ENCODE peak calls at places on chromosomes 6 and 20, in seven cellular contexts. B, R, V, T, O, C and Q are unnamed samples.

GRCh38 chr6:114419175-114419574 is 76.4 kb upstream of the HS3ST5 start:
- DNase-seq in B (no peak), R (no peak), V (no peak), T (no peak), O (no peak), C (no peak), Q (no peak)

GRCh38 chr6:166440729-166441128 is 58.0 kb upstream of the MPC1 start:
- DNase-seq in B (no peak), R (no peak), V (no peak), T (no peak), O (no peak), C (no peak), Q (no peak)

GRCh38 chr6:101013612-101014195 is 132.6 kb upstream of the ASCC3 start:
- DNase-seq in B (no peak), R (no peak), V (no peak), T (no peak), O (no peak), C (no peak), Q (peak; percentile 38)

GRCh38 chr6:34423254-34423653 is 2.6 kb downstream of the RPS10 start:
- DNase-seq in B (no peak), R (no peak), V (no peak), T (no peak), O (no peak), C (peak; percentile 54), Q (peak; percentile 24)

GRCh38 chr6:125910518-125910917 is 46.1 kb upstream of the HINT3 start:
- DNase-seq in B (no peak), R (peak; percentile 41), V (no peak), T (no peak), O (no peak), C (peak; percentile 76), Q (peak; percentile 79)

GRCh38 chr6:23533954-23534725 is 591.9 kb upstream of the NRSN1 start:
- DNase-seq in B (no peak), R (no peak), V (no peak), T (no peak), O (no peak), C (no peak), Q (peak; percentile 78)

GRCh38 chr6:157714153-157714490 is 108.9 kb upstream of the SNX9 start:
- DNase-seq in B (no peak), R (peak; percentile 97), V (no peak), T (no peak), O (no peak), C (peak; percentile 52), Q (no peak)

GRCh38 chr20:52379723-52380336 is 188.3 kb upstream of the ZFP64 start:
- DNase-seq in B (peak; percentile 27), R (peak; percentile 15), V (peak; percentile 52), T (no peak), O (peak; percentile 68), C (peak; percentile 17), Q (peak; percentile 36)

GRCh38 chr20:20230741-20231140 is 137.2 kb upstream of the INSM1 start:
- DNase-seq in B (no peak), R (no peak), V (no peak), T (no peak), O (no peak), C (no peak), Q (no peak)

GRCh38 chr6:16239798-16240123 is 1.4 kb downstream of the GMPR start:
- DNase-seq in B (no peak), R (peak; percentile 71), V (no peak), T (peak; percentile 86), O (no peak), C (peak; percentile 49), Q (peak; percentile 18)

GRCh38 chr20:19241440-19241839 is 29.0 kb downstream of the SLC24A3 start:
- DNase-seq in B (no peak), R (no peak), V (no peak), T (no peak), O (no peak), C (no peak), Q (no peak)

GRCh38 chr20:53647286-53647821 is 53.7 kb upstream of the ZNF217 start:
- DNase-seq in B (no peak), R (no peak), V (no peak), T (no peak), O (no peak), C (no peak), Q (no peak)

GRCh38 chr6:8983202-8983688 is 547.9 kb upstream of the SLC35B3 start:
- DNase-seq in B (peak; percentile 65), R (peak; percentile 58), V (peak; percentile 60), T (peak; percentile 61), O (peak; percentile 84), C (peak; percentile 53), Q (peak; percentile 65)

GRCh38 chr6:105051941-105052471 is 95.1 kb downstream of the LIN28B start:
- DNase-seq in B (peak; percentile 24), R (peak; percentile 25), V (no peak), T (no peak), O (no peak), C (peak; percentile 10), Q (peak; percentile 52)

GRCh38 chr6:36963451-36964290 is 9.1 kb downstream of the PI16 start:
- DNase-seq in B (no peak), R (no peak), V (peak; percentile 69), T (no peak), O (peak; percentile 84), C (no peak), Q (peak; percentile 47)

GRCh38 chr20:24350923-24351368 is 118.5 kb upstream of the SYNDIG1 start:
- DNase-seq in B (no peak), R (peak; percentile 63), V (no peak), T (no peak), O (no peak), C (no peak), Q (peak; percentile 13)

GRCh38 chr20:57650266-57650665 is 30.0 kb upstream of the ZBP1 start:
- DNase-seq in B (no peak), R (no peak), V (peak; percentile 11), T (no peak), O (peak; percentile 54), C (no peak), Q (no peak)

GRCh38 chr6:135087803-135088202 is 33.2 kb upstream of the HBS1L start:
- DNase-seq in B (no peak), R (no peak), V (no peak), T (no peak), O (no peak), C (no peak), Q (no peak)
- H3K4me3 ChIP-seq in B (no peak overlapping the region), R (no peak overlapping the region), V (no peak overlapping the region), T (no peak overlapping the region), O (no peak overlapping the region), C (no peak overlapping the region), Q (no peak overlapping the region)

DNA sequence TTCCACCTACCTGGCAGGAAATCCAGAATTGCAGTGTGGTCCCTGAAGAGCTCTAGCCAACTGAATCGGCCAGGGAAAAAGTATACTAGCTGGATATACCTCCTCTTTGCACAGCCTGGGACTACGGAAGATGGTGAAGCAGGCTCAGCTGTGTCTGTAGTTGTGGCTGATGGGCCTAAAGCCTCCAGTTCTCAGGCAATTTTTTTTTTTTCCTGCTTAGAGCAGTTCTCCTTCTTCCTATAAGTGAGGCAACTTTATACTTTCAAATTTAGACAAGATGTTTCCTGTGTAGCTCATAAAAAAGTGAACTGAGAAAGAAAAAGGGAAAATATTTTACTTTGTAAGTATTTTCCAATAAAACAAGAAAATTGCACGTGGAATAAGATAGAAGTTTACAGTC is 172.9 kb downstream of the CARMIL1 start:
- DNase-seq in B (no peak), R (no peak), V (no peak), T (no peak), O (no peak), C (no peak), Q (no peak)
- TF ChIP-seq CTCF in B (no peak), R (no peak), V (no peak), T (no peak), O (no peak), C (no peak), Q (no peak)

GRCh38 chr20:46563170-46563847 is 12.9 kb upstream of the OCSTAMP start:
- DNase-seq in B (no peak), R (no peak), V (no peak), T (no peak), O (no peak), C (no peak), Q (no peak)

GRCh38 chr20:46563848-46564197 is 13.4 kb upstream of the OCSTAMP start:
- DNase-seq in B (no peak), R (no peak), V (no peak), T (no peak), O (no peak), C (no peak), Q (no peak)

GRCh38 chr20:46562009-46562372 is 11.5 kb upstream of the OCSTAMP start:
- DNase-seq in B (no peak), R (no peak), V (no peak), T (no peak), O (no peak), C (no peak), Q (no peak)

GRCh38 chr20:46564241-46564957 is 13.9 kb upstream of the OCSTAMP start:
- DNase-seq in B (no peak), R (no peak), V (no peak), T (no peak), O (no peak), C (no peak), Q (peak; percentile 80)

GRCh38 chr20:46562373-46563169 is 12.1 kb upstream of the OCSTAMP start:
- DNase-seq in B (peak; percentile 62), R (peak; percentile 57), V (peak; percentile 59), T (peak; percentile 47), O (no peak), C (peak; percentile 64), Q (peak; percentile 64)
- H3K4me3 ChIP-seq in B (peak overlapping the region; percentile 43), R (peak overlapping the region; percentile 49), V (peak overlapping the region; percentile 34), T (peak overlapping the region; percentile 51), O (no peak overlapping the region), C (peak overlapping the region; percentile 29), Q (peak overlapping the region; percentile 32)

GRCh38 chr6:37988131-37988530 is 168.6 kb downstream of the ZFAND3 start:
- DNase-seq in B (peak; percentile 63), R (no peak), V (no peak), T (no peak), O (no peak), C (peak; percentile 89), Q (no peak)

GRCh38 chr6:37990762-37991525 is 171.4 kb downstream of the ZFAND3 start:
- DNase-seq in B (peak; percentile 87), R (peak; percentile 85), V (no peak), T (no peak), O (no peak), C (peak; percentile 88), Q (peak; percentile 58)

GRCh38 chr6:37987008-37987407 is 167.5 kb downstream of the ZFAND3 start:
- DNase-seq in B (peak; percentile 70), R (peak; percentile 48), V (no peak), T (no peak), O (no peak), C (peak; percentile 60), Q (no peak)

GRCh38 chr6:37987559-37987958 is 168.0 kb downstream of the ZFAND3 start:
- DNase-seq in B (no peak), R (no peak), V (no peak), T (no peak), O (no peak), C (no peak), Q (no peak)

DNA sequence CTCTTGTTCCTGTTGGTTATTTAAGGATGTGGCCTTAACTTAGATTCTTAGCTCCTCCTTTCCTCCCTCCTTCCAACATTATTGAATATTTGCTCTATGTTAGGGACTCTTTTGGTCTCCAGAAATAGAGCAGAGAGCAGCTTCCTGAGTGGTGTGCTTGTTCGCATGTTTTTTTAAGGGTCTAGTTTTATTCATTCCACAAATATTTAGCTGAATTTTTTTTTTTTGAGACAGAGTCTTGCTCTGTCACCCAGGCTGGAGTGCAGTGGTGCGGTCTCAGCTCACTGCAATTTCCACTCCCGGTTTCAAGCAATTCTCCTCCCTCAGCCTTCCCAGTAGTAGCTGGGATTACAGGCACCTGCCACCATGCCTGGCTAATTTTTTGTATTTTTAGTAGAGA is 169.2 kb downstream of the ZFAND3 start:
- DNase-seq in B (no peak), R (peak; percentile 43), V (no peak), T (no peak), O (no peak), C (no peak), Q (no peak)
- TF ChIP-seq CTCF in B (no peak), R (no peak), V (no peak), T (no peak), O (no peak), C (no peak), Q (no peak)

GRCh38 chr20:63496404-63497120 is 2.3 kb downstream of the EEF1A2 start:
- DNase-seq in B (no peak), R (peak; percentile 4), V (no peak), T (no peak), O (no peak), C (no peak), Q (no peak)
- H3K4me3 ChIP-seq in B (no peak overlapping the region), R (peak overlapping the region; percentile 12), V (peak overlapping the region; percentile 48), T (no peak overlapping the region), O (no peak overlapping the region), C (peak overlapping the region; percentile 27), Q (peak overlapping the region; percentile 15)